ENCODE peak calls at places on chromosomes 1 and 21, in nine cellular contexts. One of them, this sample, is unnamed.
A peak's percentile ranks its signal among the peaks of the same experiment; 100 is the strongest.

GRCh38 chr1:3515774-3516480 is 61.5 kb downstream of the ARHGEF16 start:
- DNase-seq in hepatocyte: no peak
- DNase-seq in MM.1S: no peak
- DNase-seq in PC-3: no peak
- DNase-seq in HCT116: no peak
- DNase-seq in neural progenitor cell: no peak
- DNase-seq in OCI-LY7: no peak
- DNase-seq in GM23338: no peak
- DNase-seq in SK-N-SH: peak; percentile 70
- DNase-seq in this sample: no peak

GRCh38 chr1:179776831-179777230 is 33.7 kb downstream of the FAM163A start:
- DNase-seq in PC-3: no peak
- DNase-seq in OCI-LY7: no peak
- DNase-seq in HCT116: no peak
- DNase-seq in GM23338: no peak
- DNase-seq in hepatocyte: no peak
- DNase-seq in neural progenitor cell: no peak
- DNase-seq in MM.1S: no peak
- DNase-seq in SK-N-SH: no peak
- DNase-seq in this sample: no peak

GRCh38 chr1:35642472-35642955 is 1.2 kb upstream of the PSMB2 start:
- DNase-seq in PC-3: no peak
- DNase-seq in MM.1S: no peak
- DNase-seq in SK-N-SH: no peak
- DNase-seq in OCI-LY7: peak; percentile 25
- DNase-seq in hepatocyte: no peak
- DNase-seq in HCT116: no peak
- DNase-seq in GM23338: no peak
- DNase-seq in neural progenitor cell: no peak
- DNase-seq in this sample: peak; percentile 16

GRCh38 chr1:29682918-29683314 is 446.6 kb downstream of the PTPRU start:
- DNase-seq in MM.1S: no peak
- DNase-seq in OCI-LY7: no peak
- DNase-seq in PC-3: peak; percentile 83
- DNase-seq in neural progenitor cell: no peak
- DNase-seq in hepatocyte: peak; percentile 55
- DNase-seq in SK-N-SH: peak; percentile 64
- DNase-seq in GM23338: no peak
- DNase-seq in HCT116: no peak
- DNase-seq in this sample: peak; percentile 53

GRCh38 chr1:194026422-194026821 is 840.0 kb upstream of the B3GALT2 start:
- DNase-seq in OCI-LY7: no peak
- DNase-seq in PC-3: no peak
- DNase-seq in GM23338: no peak
- DNase-seq in MM.1S: no peak
- DNase-seq in hepatocyte: no peak
- DNase-seq in SK-N-SH: no peak
- DNase-seq in HCT116: no peak
- DNase-seq in neural progenitor cell: no peak
- DNase-seq in this sample: no peak

GRCh38 chr1:23169727-23170335 is 1.2 kb upstream of the LUZP1 start:
- DNase-seq in GM23338: peak; percentile 30
- DNase-seq in PC-3: no peak
- DNase-seq in hepatocyte: peak; percentile 30
- DNase-seq in HCT116: peak; percentile 64
- DNase-seq in OCI-LY7: peak; percentile 44
- DNase-seq in MM.1S: no peak
- DNase-seq in SK-N-SH: no peak
- DNase-seq in neural progenitor cell: peak; percentile 23
- DNase-seq in this sample: peak; percentile 99

GRCh38 chr1:32334864-32335618 is 992 bp downstream of the MARCKSL1 start:
- DNase-seq in hepatocyte: peak; percentile 80
- DNase-seq in neural progenitor cell: peak; percentile 74
- DNase-seq in PC-3: peak; percentile 46
- DNase-seq in HCT116: no peak
- DNase-seq in MM.1S: peak; percentile 40
- DNase-seq in OCI-LY7: peak; percentile 80
- DNase-seq in GM23338: peak; percentile 55
- DNase-seq in SK-N-SH: peak; percentile 89
- DNase-seq in this sample: peak; percentile 72

GRCh38 chr1:5975133-5975880 is 16.9 kb downstream of the NPHP4 start:
- DNase-seq in HCT116: no peak
- DNase-seq in GM23338: peak; percentile 67
- DNase-seq in MM.1S: peak; percentile 11
- DNase-seq in hepatocyte: peak; percentile 72
- DNase-seq in neural progenitor cell: peak; percentile 67
- DNase-seq in OCI-LY7: peak; percentile 58
- DNase-seq in SK-N-SH: peak; percentile 84
- DNase-seq in PC-3: peak; percentile 64
- DNase-seq in this sample: peak; percentile 75

GRCh38 chr21:29313662-29314408 is 15.1 kb downstream of the BACH1 start:
- DNase-seq in OCI-LY7: no peak
- DNase-seq in neural progenitor cell: no peak
- DNase-seq in MM.1S: no peak
- DNase-seq in PC-3: no peak
- DNase-seq in hepatocyte: no peak
- DNase-seq in SK-N-SH: no peak
- DNase-seq in GM23338: no peak
- DNase-seq in HCT116: no peak
- DNase-seq in this sample: no peak

GRCh38 chr1:48055854-48056253 is 58.7 kb upstream of the TRABD2B start:
- DNase-seq in HCT116: no peak
- DNase-seq in GM23338: peak; percentile 82
- DNase-seq in hepatocyte: peak; percentile 35
- DNase-seq in MM.1S: no peak
- DNase-seq in PC-3: no peak
- DNase-seq in SK-N-SH: no peak
- DNase-seq in neural progenitor cell: no peak
- DNase-seq in OCI-LY7: no peak
- DNase-seq in this sample: no peak

GRCh38 chr1:65147424-65148177 is 402 bp upstream of the AK4 start:
- DNase-seq in hepatocyte: peak; percentile 78
- DNase-seq in neural progenitor cell: peak; percentile 68
- DNase-seq in OCI-LY7: no peak
- DNase-seq in SK-N-SH: peak; percentile 83
- DNase-seq in GM23338: peak; percentile 60
- DNase-seq in PC-3: peak; percentile 58
- DNase-seq in MM.1S: peak; percentile 54
- DNase-seq in HCT116: no peak
- DNase-seq in this sample: peak; percentile 73

GRCh38 chr1:65141394-65141793 is 6.6 kb upstream of the AK4 start:
- DNase-seq in neural progenitor cell: no peak
- DNase-seq in SK-N-SH: no peak
- DNase-seq in MM.1S: no peak
- DNase-seq in GM23338: no peak
- DNase-seq in OCI-LY7: no peak
- DNase-seq in HCT116: peak; percentile 45
- DNase-seq in PC-3: peak; percentile 70
- DNase-seq in hepatocyte: peak; percentile 36
- DNase-seq in this sample: peak; percentile 69

GRCh38 chr1:65146908-65147423 is 1.0 kb upstream of the AK4 start:
- DNase-seq in SK-N-SH: no peak
- DNase-seq in HCT116: no peak
- DNase-seq in hepatocyte: no peak
- DNase-seq in GM23338: peak; percentile 55
- DNase-seq in PC-3: peak; percentile 49
- DNase-seq in MM.1S: no peak
- DNase-seq in neural progenitor cell: no peak
- DNase-seq in OCI-LY7: no peak
- DNase-seq in this sample: no peak

GRCh38 chr1:65141918-65142317 is 6.1 kb upstream of the AK4 start:
- DNase-seq in neural progenitor cell: no peak
- DNase-seq in PC-3: no peak
- DNase-seq in GM23338: no peak
- DNase-seq in OCI-LY7: no peak
- DNase-seq in HCT116: no peak
- DNase-seq in SK-N-SH: no peak
- DNase-seq in hepatocyte: no peak
- DNase-seq in MM.1S: no peak
- DNase-seq in this sample: no peak
- H2AFZ ChIP-seq in neural progenitor cell: no peak overlapping the region
- H2AFZ ChIP-seq in PC-3: peak overlapping the region; percentile 46
- H2AFZ ChIP-seq in GM23338: no peak overlapping the region
- H2AFZ ChIP-seq in OCI-LY7: no peak overlapping the region
- H2AFZ ChIP-seq in HCT116: peak overlapping the region; percentile 80
- H2AFZ ChIP-seq in SK-N-SH: no peak overlapping the region
- H2AFZ ChIP-seq in hepatocyte: no peak overlapping the region
- H2AFZ ChIP-seq in MM.1S: no peak overlapping the region
- H2AFZ ChIP-seq in this sample: peak overlapping the region; percentile 81

DNA sequence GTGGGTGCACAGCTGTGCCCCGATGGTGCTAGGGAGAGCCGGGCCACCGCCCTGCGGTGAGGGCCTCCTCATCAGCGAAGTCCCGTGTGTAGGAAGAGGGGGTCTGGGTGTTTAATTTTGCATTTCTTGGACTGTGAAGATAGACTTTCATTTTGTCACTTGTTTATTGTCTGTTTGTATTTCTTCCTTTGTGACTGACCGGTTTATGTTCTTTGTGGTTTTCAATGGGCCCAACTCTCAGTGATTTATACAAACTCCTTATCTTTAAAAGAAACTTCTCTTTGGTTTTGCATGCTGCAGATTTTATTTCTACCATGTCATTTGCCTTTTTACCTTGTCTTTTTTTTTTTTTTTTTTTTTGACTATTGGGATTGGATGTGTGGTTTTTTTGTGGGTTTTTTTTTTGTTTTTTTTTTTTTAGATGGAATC is 65.1 kb downstream of the COL18A1 start:
- DNase-seq in hepatocyte: no peak
- DNase-seq in SK-N-SH: no peak
- DNase-seq in MM.1S: no peak
- DNase-seq in HCT116: no peak
- DNase-seq in OCI-LY7: no peak
- DNase-seq in PC-3: no peak
- DNase-seq in GM23338: no peak
- DNase-seq in neural progenitor cell: no peak
- DNase-seq in this sample: peak; percentile 12
- TF ChIP-seq EZH2phosphoT487 in hepatocyte: no peak
- TF ChIP-seq EZH2phosphoT487 in SK-N-SH: no peak
- TF ChIP-seq EZH2phosphoT487 in MM.1S: no peak
- TF ChIP-seq EZH2phosphoT487 in HCT116: no peak
- TF ChIP-seq EZH2phosphoT487 in OCI-LY7: no peak
- TF ChIP-seq EZH2phosphoT487 in PC-3: no peak
- TF ChIP-seq EZH2phosphoT487 in GM23338: no peak
- TF ChIP-seq EZH2phosphoT487 in neural progenitor cell: no peak
- TF ChIP-seq EZH2phosphoT487 in this sample: no peak

GRCh38 chr1:33456302-33456886 is 16.1 kb upstream of the ZSCAN20 start:
- DNase-seq in hepatocyte: no peak
- DNase-seq in HCT116: no peak
- DNase-seq in SK-N-SH: no peak
- DNase-seq in neural progenitor cell: no peak
- DNase-seq in OCI-LY7: no peak
- DNase-seq in GM23338: no peak
- DNase-seq in MM.1S: no peak
- DNase-seq in PC-3: no peak
- DNase-seq in this sample: no peak

GRCh38 chr1:33460947-33461629 is 11.4 kb upstream of the ZSCAN20 start:
- DNase-seq in OCI-LY7: peak; percentile 80
- DNase-seq in PC-3: no peak
- DNase-seq in hepatocyte: no peak
- DNase-seq in neural progenitor cell: no peak
- DNase-seq in GM23338: no peak
- DNase-seq in MM.1S: peak; percentile 45
- DNase-seq in SK-N-SH: no peak
- DNase-seq in HCT116: no peak
- DNase-seq in this sample: no peak

GRCh38 chr1:33462449-33463164 is 9.8 kb upstream of the ZSCAN20 start:
- DNase-seq in PC-3: no peak
- DNase-seq in OCI-LY7: no peak
- DNase-seq in SK-N-SH: no peak
- DNase-seq in MM.1S: no peak
- DNase-seq in HCT116: no peak
- DNase-seq in hepatocyte: no peak
- DNase-seq in GM23338: no peak
- DNase-seq in neural progenitor cell: no peak
- DNase-seq in this sample: no peak

GRCh38 chr1:33455537-33456301 is 16.7 kb upstream of the ZSCAN20 start:
- DNase-seq in hepatocyte: peak; percentile 80
- DNase-seq in OCI-LY7: peak; percentile 80
- DNase-seq in HCT116: peak; percentile 80
- DNase-seq in MM.1S: peak; percentile 63
- DNase-seq in PC-3: peak; percentile 83
- DNase-seq in GM23338: peak; percentile 77
- DNase-seq in neural progenitor cell: peak; percentile 66
- DNase-seq in SK-N-SH: peak; percentile 66
- DNase-seq in this sample: peak; percentile 88

DNA sequence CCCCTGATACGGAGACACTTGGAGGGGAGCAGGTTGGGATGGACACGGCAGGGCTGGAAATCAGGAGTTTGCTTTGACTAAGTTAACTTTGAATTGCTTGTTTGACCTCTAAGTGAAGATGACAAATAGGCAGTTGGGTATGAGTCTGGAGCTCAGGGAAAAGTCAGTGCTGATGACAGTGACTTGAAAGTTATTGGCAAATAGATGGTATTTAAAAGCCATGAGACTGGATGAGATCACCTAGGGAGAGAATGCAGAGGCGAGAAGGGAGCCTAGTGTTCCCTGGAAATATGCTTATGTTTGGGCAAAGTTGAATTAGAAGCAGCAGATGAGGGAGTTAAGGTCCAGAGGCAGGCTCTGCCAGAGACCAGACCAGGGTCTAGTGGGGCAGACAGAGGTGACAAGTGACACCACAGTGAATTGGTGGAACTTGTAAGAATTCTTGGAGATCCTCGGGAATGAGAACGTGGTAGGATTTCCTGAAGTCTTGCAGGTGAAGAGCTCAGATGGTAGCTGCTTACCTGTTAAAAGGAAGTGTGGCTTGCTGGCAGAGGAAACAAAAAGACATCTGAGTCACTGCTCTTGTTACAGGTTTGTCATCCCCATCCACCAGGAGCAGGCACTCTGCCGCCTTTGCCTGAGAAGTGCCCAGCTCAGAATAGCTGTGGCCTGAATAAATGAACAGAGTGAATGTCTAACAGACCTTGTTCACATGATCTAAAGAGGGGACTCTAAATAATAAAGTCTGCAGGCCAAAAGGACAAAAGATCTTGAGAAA is 12.5 kb upstream of the ZSCAN20 start:
- DNase-seq in GM23338: no peak
- DNase-seq in HCT116: no peak
- DNase-seq in PC-3: peak; percentile 75
- DNase-seq in hepatocyte: no peak
- DNase-seq in MM.1S: no peak
- DNase-seq in SK-N-SH: no peak
- DNase-seq in OCI-LY7: peak; percentile 34
- DNase-seq in neural progenitor cell: no peak
- DNase-seq in this sample: peak; percentile 92
- H3K27ac ChIP-seq in GM23338: no peak overlapping the region
- H3K27ac ChIP-seq in HCT116: no peak overlapping the region
- H3K27ac ChIP-seq in PC-3: peak overlapping the region; percentile 72
- H3K27ac ChIP-seq in hepatocyte: no peak overlapping the region
- H3K27ac ChIP-seq in MM.1S: peak overlapping the region; percentile 68
- H3K27ac ChIP-seq in SK-N-SH: no peak overlapping the region
- H3K27ac ChIP-seq in OCI-LY7: peak overlapping the region; percentile 69
- H3K27ac ChIP-seq in neural progenitor cell: no peak overlapping the region
- H3K27ac ChIP-seq in this sample: peak overlapping the region; percentile 73

DNA sequence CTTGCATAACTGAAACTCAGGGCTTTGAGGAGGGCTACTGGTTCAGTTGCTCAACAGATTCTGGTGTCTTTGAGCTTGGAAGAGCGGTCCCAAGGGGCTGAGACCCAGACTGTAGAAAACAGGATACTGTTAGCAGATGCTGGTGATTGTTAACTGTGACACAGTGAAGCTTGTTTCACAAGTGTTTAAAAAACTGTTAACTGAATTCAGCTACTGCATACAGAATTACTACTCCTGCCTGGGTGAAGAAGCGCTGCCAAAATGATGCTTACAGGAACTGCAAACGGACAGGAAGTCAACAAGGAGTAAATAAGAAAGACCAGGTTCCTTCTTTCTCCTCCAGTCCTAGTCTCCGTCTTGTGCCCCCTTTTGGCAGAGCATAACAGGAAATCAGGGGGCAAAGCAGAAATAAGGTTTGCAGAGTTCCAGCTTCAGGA is 195.3 kb upstream of the USP25 start:
- DNase-seq in neural progenitor cell: no peak
- DNase-seq in OCI-LY7: peak; percentile 61
- DNase-seq in PC-3: no peak
- DNase-seq in MM.1S: no peak
- DNase-seq in HCT116: no peak
- DNase-seq in hepatocyte: no peak
- DNase-seq in GM23338: peak; percentile 13
- DNase-seq in SK-N-SH: no peak
- DNase-seq in this sample: no peak
- H2AFZ ChIP-seq in neural progenitor cell: peak overlapping the region; percentile 57
- H2AFZ ChIP-seq in OCI-LY7: peak overlapping the region; percentile 99
- H2AFZ ChIP-seq in PC-3: no peak overlapping the region
- H2AFZ ChIP-seq in MM.1S: no peak overlapping the region
- H2AFZ ChIP-seq in HCT116: no peak overlapping the region
- H2AFZ ChIP-seq in hepatocyte: no peak overlapping the region
- H2AFZ ChIP-seq in GM23338: peak overlapping the region; percentile 88
- H2AFZ ChIP-seq in SK-N-SH: no peak overlapping the region
- H2AFZ ChIP-seq in this sample: no peak overlapping the region

This sample was measured in GM23248.